ENCODE peak calls at places on chromosome 15, in ten cellular contexts. H is Peyer's patch; L is uterus; B is tibial nerve; X is CD8-positive, alpha-beta T cell; A is kidney; P is left ventricle myocardium inferior; D is prostate gland; J is fibroblast of lung; F is adrenal gland. N is an unnamed sample. For H3K4me1, the result is how much of the 10 kb centered on the place peaks cover.

GRCh38 chr15:78177447-78177873 is 28.3 kb downstream of the IDH3A start:
- DNase-seq in L (no peak), A (no peak), X (no peak), B (peak), H (peak), D (peak), J (peak), P (peak), F (no peak), N (peak)

GRCh38 chr15:41832208-41832607 is 4.3 kb downstream of the JMJD7 start:
- DNase-seq in X (no peak), L (no peak), B (no peak), A (no peak), F (no peak), H (no peak), J (no peak), P (no peak), D (no peak), N (no peak)

GRCh38 chr15:39874890-39875549 is 45.0 kb downstream of the GPR176 start:
- DNase-seq in J (peak), X (no peak), B (peak), P (no peak), D (no peak), A (no peak), H (no peak), F (peak), L (no peak), N (peak)

GRCh38 chr15:90863987-90864386 is 4.4 kb upstream of the FURIN start:
- DNase-seq in D (no peak), B (no peak), J (no peak), A (no peak), H (no peak), L (no peak), F (no peak), P (no peak), X (no peak), N (no peak)

GRCh38 chr15:72916939-72917338 is 133.4 kb upstream of the ADPGK start:
- DNase-seq in D (no peak), B (no peak), F (no peak), J (no peak), P (no peak), L (no peak), H (no peak), X (no peak), A (no peak), N (no peak)

GRCh38 chr15:92715753-92716152 is 60.2 kb upstream of the FAM174B start:
- DNase-seq in P (no peak), F (no peak), J (peak), B (no peak), L (no peak), A (no peak), H (no peak), D (no peak), X (no peak), N (peak)

GRCh38 chr15:48987142-48987541 is 23.4 kb upstream of the SHC4 start:
- DNase-seq in L (no peak), B (no peak), X (no peak), P (no peak), J (no peak), H (no peak), A (no peak), F (no peak), D (no peak), N (no peak)

GRCh38 chr15:87816811-87817210 is 439.7 kb downstream of the NTRK3 start:
- DNase-seq in D (no peak), A (no peak), B (no peak), L (no peak), F (no peak), H (no peak), X (no peak), P (no peak), J (peak), N (no peak)

GRCh38 chr15:92393287-92393993 is at the start of gene ST8SIA2:
- DNase-seq in L (no peak), B (no peak), F (peak), A (no peak), H (no peak), D (no peak), X (no peak), J (peak), P (peak), N (peak)

GRCh38 chr15:28919679-28920655 is 34.2 kb downstream of the APBA2 start:
- DNase-seq in D (no peak), F (no peak), J (no peak), A (no peak), B (no peak), H (no peak), X (no peak), P (no peak), L (no peak), N (no peak)

GRCh38 chr15:43091859-43092258 is 14.0 kb downstream of the UBR1 start:
- DNase-seq in J (no peak), L (no peak), B (no peak), A (no peak), X (no peak), H (no peak), P (no peak), F (no peak), D (no peak), N (no peak)

GRCh38 chr15:34986326-34987181 is 1.5 kb downstream of the ZNF770 start:
- DNase-seq in L (no peak), X (no peak), B (no peak), D (no peak), F (no peak), H (no peak), P (no peak), A (no peak), J (no peak), N (no peak)

GRCh38 chr15:96246057-96246456 is 84.4 kb upstream of the NR2F2 start:
- DNase-seq in J (no peak), H (no peak), B (no peak), X (no peak), A (no peak), D (no peak), L (no peak), P (no peak), F (no peak), N (no peak)

GRCh38 chr15:85500060-85500708 is 119.8 kb downstream of the AKAP13 start:
- DNase-seq in J (no peak), P (no peak), B (no peak), H (no peak), F (no peak), L (no peak), X (no peak), D (peak), A (no peak), N (no peak)

GRCh38 chr15:83398591-83398990 is 48.5 kb upstream of the SH3GL3 start:
- DNase-seq in L (no peak), X (no peak), F (no peak), D (no peak), J (peak), B (no peak), A (no peak), H (no peak), P (no peak), N (peak)

GRCh38 chr15:94412979-94413741 is 181.8 kb downstream of the MCTP2 start:
- DNase-seq in A (no peak), H (peak), D (no peak), F (no peak), B (no peak), J (peak), X (no peak), P (no peak), L (no peak), N (peak)

GRCh38 chr15:88124199-88124598 is 132.3 kb downstream of the NTRK3 start:
- DNase-seq in D (no peak), X (no peak), H (no peak), F (no peak), L (no peak), J (no peak), P (no peak), B (peak), A (no peak), N (no peak)

GRCh38 chr15:31974855-31975421 is 55.4 kb upstream of the CHRNA7 start:
- DNase-seq in H (no peak), L (no peak), B (no peak), F (no peak), A (no peak), P (no peak), X (no peak), J (peak), D (no peak), N (peak)

GRCh38 chr15:93432474-93432873 is 343.5 kb upstream of the RGMA start:
- DNase-seq in L (no peak), B (no peak), F (no peak), H (no peak), J (no peak), D (no peak), P (no peak), X (no peak), A (no peak), N (no peak)

DNA sequence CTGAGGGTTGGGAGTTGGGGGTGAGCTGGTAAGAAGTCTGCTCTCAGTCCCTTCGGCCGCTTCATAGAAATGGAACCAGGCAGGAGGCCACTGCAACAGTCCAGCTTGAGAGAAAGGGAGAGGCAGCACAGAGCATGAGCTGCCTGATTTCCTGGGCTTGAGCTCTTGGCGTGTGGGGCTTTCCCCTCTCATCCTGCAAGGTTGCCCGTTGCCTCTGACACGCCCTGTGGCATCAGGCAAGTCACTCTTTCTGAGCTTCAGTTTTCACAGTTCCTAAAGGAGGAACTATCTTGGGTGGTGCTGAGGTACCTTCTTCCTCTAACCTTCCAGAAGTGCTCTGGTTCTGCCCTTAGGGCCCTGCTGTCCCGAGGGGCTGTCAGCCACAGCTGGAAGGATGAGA is 4.9 kb downstream of the MESP2 start:
- DNase-seq in J (no peak), A (no peak), P (no peak), L (no peak), B (no peak), X (no peak), F (no peak), D (no peak), H (no peak), N (no peak)
- H3K4me1 ChIP-seq in J (under half), A (under half), P (under half), L (under half), B (under half), X (under half), F (under half), D (under half), H (under half), N (under half)

GRCh38 chr15:61856295-61856694 is 204.0 kb downstream of the VPS13C start:
- DNase-seq in P (no peak), J (no peak), D (no peak), B (no peak), X (no peak), L (no peak), F (no peak), H (no peak), A (no peak), N (no peak)

GRCh38 chr15:61857169-61857829 is 202.9 kb downstream of the VPS13C start:
- DNase-seq in P (no peak), X (no peak), B (no peak), H (no peak), A (no peak), J (no peak), F (no peak), D (no peak), L (no peak), N (peak)

GRCh38 chr15:61861962-61862361 is 198.3 kb downstream of the VPS13C start:
- DNase-seq in B (no peak), F (no peak), A (no peak), D (no peak), P (no peak), H (no peak), X (no peak), J (no peak), L (no peak), N (no peak)
- TF ChIP-seq CTCF in B (no peak), F (no peak), A (no peak), D (no peak), P (no peak), H (no peak), X (no peak), J (no peak), L (no peak), N (no peak)

DNA sequence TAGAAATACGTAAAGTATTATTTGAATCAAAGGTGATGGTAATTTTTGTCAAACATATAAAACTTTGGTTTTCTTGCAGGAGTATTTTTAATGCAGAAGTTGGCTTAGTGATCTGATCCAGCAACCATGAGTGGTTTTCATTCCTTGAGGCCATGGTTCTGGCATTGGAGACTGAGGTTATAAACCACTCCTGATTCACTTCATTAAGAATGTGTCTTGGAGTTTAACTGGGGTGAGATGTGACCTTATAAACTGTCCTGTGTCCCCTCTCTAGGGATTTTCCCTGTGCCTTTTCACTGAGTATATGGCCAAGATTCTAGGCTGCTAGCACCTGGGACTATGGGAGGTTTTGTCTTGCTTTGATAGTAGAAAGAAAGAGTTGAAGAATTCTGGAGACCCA is 94.3 kb downstream of the RYR3 start:
- DNase-seq in A (no peak), P (no peak), B (no peak), J (no peak), H (no peak), X (no peak), F (no peak), D (no peak), L (no peak), N (no peak)
- H3K4me1 ChIP-seq in A (under half), P (under half), B (under half), J (under half), H (under half), X (under half), F (under half), D (under half), L (under half), N (under half)

GRCh38 chr15:69896606-69897005 is 201.1 kb downstream of the TLE3 start:
- DNase-seq in H (no peak), L (no peak), P (no peak), D (no peak), X (no peak), A (no peak), J (no peak), B (no peak), F (no peak), N (no peak)
- TF ChIP-seq CTCF in H (no peak), L (no peak), P (no peak), D (no peak), X (no peak), A (no peak), J (no peak), B (no peak), F (no peak), N (no peak)

GRCh38 chr15:74303741-74304309 is 63.6 kb downstream of the CYP11A1 start:
- DNase-seq in J (no peak), P (no peak), B (no peak), A (no peak), F (no peak), D (no peak), L (no peak), X (no peak), H (no peak), N (peak)

GRCh38 chr15:74297867-74298266 is 61.7 kb downstream of the CCDC33 start:
- DNase-seq in A (no peak), J (no peak), B (no peak), L (no peak), H (no peak), D (no peak), F (no peak), P (no peak), X (no peak), N (no peak)

GRCh38 chr15:74302821-74303359 is 64.6 kb downstream of the CYP11A1 start:
- DNase-seq in D (no peak), B (no peak), J (no peak), A (no peak), H (no peak), X (no peak), F (peak), L (peak), P (no peak), N (peak)

GRCh38 chr15:74301583-74302374 is 65.7 kb downstream of the CCDC33 start:
- DNase-seq in B (no peak), X (no peak), D (no peak), F (no peak), L (no peak), J (no peak), P (no peak), H (no peak), A (no peak), N (no peak)

DNA sequence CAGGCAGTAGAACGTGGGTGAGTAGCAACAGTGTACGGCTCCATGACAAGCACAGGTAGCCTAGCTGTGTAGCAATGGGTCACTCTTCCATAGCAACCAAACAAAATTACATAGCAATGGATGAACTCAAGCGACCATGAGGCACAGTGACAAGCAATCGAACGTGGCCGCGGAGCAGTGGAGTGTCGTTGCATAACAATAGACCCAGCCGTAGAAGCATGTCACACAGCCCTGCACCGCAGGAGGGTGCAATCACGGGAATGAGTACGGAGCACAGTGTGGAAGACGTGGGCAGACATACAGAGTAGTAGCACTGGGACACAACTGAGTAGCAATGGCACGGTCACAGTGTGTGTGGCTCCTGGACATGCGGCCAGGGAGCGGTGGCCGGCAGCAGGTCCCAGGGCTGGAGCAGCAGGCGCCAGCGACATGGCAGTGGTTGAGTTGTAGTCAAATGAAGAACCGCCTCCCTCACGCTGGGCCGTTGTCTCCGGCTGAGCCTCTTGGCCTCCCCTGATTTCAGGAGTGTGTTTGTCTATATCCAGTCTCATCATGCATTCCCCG is 64.0 kb downstream of the CCDC33 start:
- DNase-seq in A (no peak), B (no peak), F (no peak), X (no peak), D (no peak), L (no peak), J (no peak), H (no peak), P (no peak), N (peak)
- H3K4me1 ChIP-seq in A (under half), B (under half), F (under half), X (under half), D (under half), L (under half), J (under half), H (under half), P (under half), N (under half)

GRCh38 chr15:51132384-51133139 is 37.9 kb upstream of the TNFAIP8L3 start:
- DNase-seq in L (peak), D (no peak), X (no peak), F (peak), P (no peak), H (no peak), A (no peak), J (peak), B (peak), N (peak)
- TF ChIP-seq CTCF in L (peak), D (peak), X (no peak), F (peak), P (peak), H (peak), A (peak), J (peak), B (peak), N (peak)